ENCODE peak calls at places on chromosomes 4 and X, in six cellular contexts. B is activated effector memory CD4-positive, alpha-beta T cell treated with Interleukin-2 at 50 U/mL for 16 hours; Y is left cardiac atrium; A is HuH-7.5; P is psoas muscle; C is mucosa of descending colon. Q is an unnamed sample.

GRCh38 chr4:120454788-120455187 is 388.1 kb upstream of the MAD2L1 start:
- DNase-seq in B (no peak), Y (no peak), A (no peak), P (no peak), C (no peak), Q (no peak)

GRCh38 chrX:135605906-135606305 is 85.4 kb downstream of the INTS6L start:
- DNase-seq in B (no peak), Y (no peak), A (no peak), P (no peak), C (no peak), Q (no peak)

GRCh38 chr4:82696117-82696516 is 102.5 kb downstream of the SCD5 start:
- DNase-seq in B (no peak), Y (peak), A (no peak), P (no peak), C (no peak), Q (no peak)

GRCh38 chr4:165464813-165465381 is 86.1 kb downstream of the CPE start:
- DNase-seq in B (no peak), Y (no peak), A (peak), P (no peak), C (no peak), Q (no peak)

GRCh38 chrX:46587158-46587557 is 13.6 kb downstream of the CHST7 start:
- DNase-seq in B (no peak), Y (no peak), A (no peak), P (no peak), C (no peak), Q (no peak)

GRCh38 chr4:174201898-174202297 is 81.6 kb downstream of the FBXO8 start:
- DNase-seq in B (no peak), Y (no peak), A (no peak), P (no peak), C (no peak), Q (no peak)

GRCh38 chrX:31570658-31571057 is 498.8 kb upstream of the FTHL17 start:
- DNase-seq in B (no peak), Y (no peak), A (no peak), P (no peak), C (no peak), Q (no peak)

GRCh38 chr4:176538217-176538925 is 218.6 kb downstream of the SPCS3 start:
- DNase-seq in B (no peak), Y (no peak), A (no peak), P (no peak), C (no peak), Q (no peak)

GRCh38 chrX:1727531-1728027 is 112.7 kb downstream of the ASMT start:
- DNase-seq in B (no peak), Y (no peak), A (no peak), P (no peak), C (no peak), Q (no peak)

GRCh38 chr4:121041307-121042090 is 30.8 kb downstream of the NDNF start:
- DNase-seq in B (no peak), Y (no peak), A (no peak), P (no peak), C (no peak), Q (no peak)

Q was measured in left ventricle myocardium inferior.